ENCODE peak calls at places on chromosomes 11 and 22, in five cellular contexts. K is sigmoid colon; S is NCI-H2081 treated with DMSO at 0.1 percent for 48 hours; B is T-helper 9 cell; H is activated CD8-positive, alpha-beta memory T cell treated with anti-CD3 and anti-CD28 coated beads for 1 hour. Y is an unnamed sample.

GRCh38 chr11:76656571-76657081 is 13.9 kb downstream of the LRRC32 start:
- DNase-seq in S (no peak), H (no peak), K (peak), B (no peak), Y (no peak)

GRCh38 chr11:35235944-35236666 is 97.1 kb downstream of the CD44 start:
- DNase-seq in H (peak), B (peak), S (no peak), K (no peak), Y (no peak)

GRCh38 chr22:25130462-25130861 is 69.2 kb upstream of the CRYBB3 start:
- DNase-seq in S (no peak), B (no peak), H (no peak), K (no peak), Y (no peak)

GRCh38 chr22:35440129-35440528 is 40.2 kb downstream of the MCM5 start:
- DNase-seq in K (no peak), S (no peak), B (no peak), H (no peak), Y (no peak)

GRCh38 chr22:41177040-41177625 is 28.0 kb upstream of the L3MBTL2 start:
- DNase-seq in S (no peak), H (no peak), B (no peak), K (no peak), Y (no peak)

GRCh38 chr11:35734669-35735068 is 72.1 kb downstream of the TRIM44 start:
- DNase-seq in S (no peak), H (no peak), B (no peak), K (no peak), Y (no peak)

GRCh38 chr11:12556788-12557384 is 117.3 kb upstream of the TEAD1 start:
- DNase-seq in K (peak), S (no peak), B (no peak), H (no peak), Y (peak)

GRCh38 chr11:75938543-75938942 is 123.5 kb downstream of the UVRAG start:
- DNase-seq in B (no peak), H (no peak), K (no peak), S (no peak), Y (no peak)

GRCh38 chr11:80916180-80916811 is 1475.5 kb upstream of the TENM4 start:
- DNase-seq in H (no peak), S (no peak), K (no peak), B (no peak), Y (no peak)

GRCh38 chr11:128361451-128362020 is 225.8 kb downstream of the ETS1 start:
- DNase-seq in H (no peak), K (no peak), B (no peak), S (peak), Y (no peak)

GRCh38 chr11:67321313-67321871 is 18.1 kb downstream of the SSH3 start:
- DNase-seq in H (no peak), K (no peak), B (no peak), S (no peak), Y (no peak)

GRCh38 chr22:50079689-50080465 is 5.3 kb downstream of the MLC1 start:
- DNase-seq in H (no peak), B (no peak), S (no peak), K (no peak), Y (no peak)

GRCh38 chr11:94776351-94777321 is 8.5 kb downstream of the AMOTL1 start:
- DNase-seq in S (peak), B (no peak), H (no peak), K (peak), Y (no peak)

GRCh38 chr11:8352090-8352489 is 88.4 kb upstream of the LMO1 start:
- DNase-seq in B (no peak), S (no peak), K (no peak), H (no peak), Y (no peak)

GRCh38 chr22:35558031-35558430 is 17.4 kb downstream of the RASD2 start:
- DNase-seq in S (no peak), H (no peak), K (no peak), B (no peak), Y (no peak)

GRCh38 chr11:34449013-34449412 is 10.3 kb downstream of the CAT start:
- DNase-seq in B (no peak), S (no peak), H (no peak), K (no peak), Y (no peak)

GRCh38 chr11:78031629-78032028 is 8.6 kb upstream of the KCTD14 start:
- DNase-seq in B (no peak), S (no peak), K (no peak), H (no peak), Y (no peak)

GRCh38 chr11:120172054-120172881 is 34.4 kb upstream of the TRIM29 start:
- DNase-seq in K (peak), H (peak), S (no peak), B (no peak), Y (no peak)

GRCh38 chr11:88478136-88478785 is 140.7 kb upstream of the CTSC start:
- DNase-seq in H (no peak), S (peak), B (no peak), K (no peak), Y (no peak)

GRCh38 chr11:67320011-67320410 is 16.7 kb downstream of the SSH3 start:
- DNase-seq in B (no peak), S (no peak), K (no peak), H (no peak), Y (no peak)

GRCh38 chr22:44704159-44705021 is 2.4 kb downstream of the PRR5 start:
- DNase-seq in H (no peak), K (no peak), B (no peak), S (no peak), Y (no peak)

GRCh38 chr11:107844041-107844440 is 14.5 kb downstream of the SLC35F2 start:
- DNase-seq in B (no peak), H (no peak), S (no peak), K (no peak), Y (no peak)

GRCh38 chr22:44752285-44753188 is at the start of gene ARHGAP8:
- DNase-seq in H (no peak), K (no peak), B (no peak), S (no peak), Y (no peak)

GRCh38 chr11:3127706-3128355 is 37.3 kb downstream of the OSBPL5 start:
- DNase-seq in S (no peak), H (no peak), K (no peak), B (no peak), Y (no peak)

GRCh38 chr11:134224710-134225662 is 515 bp downstream of the VPS26B start:
- DNase-seq in S (peak), K (peak), H (peak), B (peak), Y (no peak)

GRCh38 chr11:118868659-118869058 is 15.0 kb upstream of the CXCR5 start:
- DNase-seq in S (no peak), H (no peak), K (no peak), B (no peak), Y (no peak)

GRCh38 chr11:46920709-46921108 is 2.4 kb upstream of the LRP4 start:
- DNase-seq in K (peak), S (no peak), H (no peak), B (no peak), Y (peak)

GRCh38 chr11:69489031-69489745 is 7.7 kb downstream of the LINC01488 start:
- DNase-seq in K (no peak), B (no peak), H (no peak), S (no peak), Y (no peak)

GRCh38 chr22:37752189-37753061 is 55.3 kb upstream of the GCAT start:
- DNase-seq in H (no peak), B (no peak), S (no peak), K (peak), Y (peak)